ENCODE peak calls at places on chromosomes 5 and 9, in seven cellular contexts. P is coronary artery, G is left ventricle myocardium inferior, W is HCT116, R is SJSA1, C is mammary epithelial cell, N is Panc1. F is an unnamed sample.

GRCh38 chr9:33180526-33181184 is 13.5 kb upstream of the B4GALT1 start:
- DNase-seq in W (no peak), P (no peak), C (peak), R (no peak), N (no peak), G (no peak), F (no peak)

GRCh38 chr9:34993502-34994428 is 4.2 kb downstream of the DNAJB5 start:
- DNase-seq in G (peak), W (no peak), N (no peak), R (no peak), C (no peak), P (peak), F (peak)

GRCh38 chr5:4204616-4205151 is 609.1 kb downstream of the IRX1 start:
- DNase-seq in W (no peak), G (no peak), C (no peak), N (no peak), R (no peak), P (no peak), F (no peak)

GRCh38 chr9:16213781-16214515 is 656.5 kb downstream of the BNC2 start:
- DNase-seq in P (peak), N (no peak), G (peak), W (no peak), C (peak), R (no peak), F (no peak)

GRCh38 chr9:107176701-107177100 is 106.4 kb upstream of the RAD23B start:
- DNase-seq in N (no peak), P (no peak), W (no peak), C (no peak), G (no peak), R (peak), F (no peak)

GRCh38 chr5:81924467-81924866 is 47.4 kb upstream of the ATG10 start:
- DNase-seq in W (no peak), C (no peak), P (no peak), N (no peak), G (peak), R (no peak), F (no peak)

GRCh38 chr5:142143878-142144277 is 35.3 kb downstream of the NDFIP1 start:
- DNase-seq in R (no peak), W (peak), N (no peak), C (peak), G (no peak), P (no peak), F (peak)

GRCh38 chr5:128253224-128253623 is 169.7 kb downstream of the SLC12A2 start:
- DNase-seq in W (no peak), G (no peak), P (no peak), R (no peak), N (no peak), C (no peak), F (no peak)

GRCh38 chr5:82820958-82821880 is 256.0 kb downstream of the TMEM167A start:
- DNase-seq in R (peak), P (no peak), N (no peak), C (peak), G (no peak), W (no peak), F (no peak)

GRCh38 chr5:10913846-10914245 is 152.8 kb upstream of the DAP start:
- DNase-seq in W (no peak), C (peak), R (peak), G (no peak), N (no peak), P (no peak), F (peak)

GRCh38 chr9:126860077-126860756 is at the start of gene ZBTB34:
- DNase-seq in G (peak), R (peak), C (peak), W (peak), N (peak), P (peak), F (peak)

GRCh38 chr5:108788142-108788541 is 40.4 kb downstream of the FER start:
- DNase-seq in P (peak), C (peak), R (no peak), W (no peak), G (peak), N (no peak), F (no peak)

DNA sequence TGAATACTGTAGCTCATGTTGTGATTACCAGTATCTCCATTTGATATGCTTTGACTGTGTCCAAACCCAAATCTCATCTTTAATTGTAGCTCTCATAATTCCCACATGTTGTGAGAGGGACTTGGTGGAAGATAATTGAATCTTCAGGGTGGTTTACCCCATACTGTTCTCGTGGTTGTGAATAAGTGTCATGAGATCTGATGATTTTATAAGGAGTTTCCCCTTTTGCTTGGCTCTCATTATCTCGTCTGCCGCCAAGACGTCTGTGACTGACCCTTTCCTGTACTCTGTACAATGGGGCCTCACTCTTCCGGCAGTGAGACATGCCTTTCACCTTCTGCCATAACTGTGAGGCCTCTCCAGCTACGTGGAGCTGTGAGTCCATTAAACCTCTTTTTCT is 59.3 kb downstream of the TRIO start:
- DNase-seq in R (peak), G (no peak), P (no peak), N (no peak), W (no peak), C (no peak), F (peak)
- H3K4me3 ChIP-seq in R (no peak), G (no peak), P (no peak), N (no peak), W (no peak), C (no peak), F (no peak)

GRCh38 chr9:20070336-20070735 is 281.5 kb upstream of the SLC24A2 start:
- DNase-seq in N (no peak), C (no peak), P (no peak), G (no peak), R (no peak), W (no peak), F (no peak)

GRCh38 chr9:20065076-20065475 is 276.2 kb upstream of the SLC24A2 start:
- DNase-seq in P (no peak), N (no peak), G (no peak), W (no peak), C (no peak), R (no peak), F (no peak)

GRCh38 chr9:20066120-20066519 is 277.3 kb upstream of the SLC24A2 start:
- DNase-seq in R (no peak), C (no peak), G (no peak), P (no peak), N (no peak), W (no peak), F (no peak)
- H3K4me3 ChIP-seq in R (no peak), C (no peak), G (no peak), P (no peak), N (no peak), W (no peak), F (no peak)

DNA sequence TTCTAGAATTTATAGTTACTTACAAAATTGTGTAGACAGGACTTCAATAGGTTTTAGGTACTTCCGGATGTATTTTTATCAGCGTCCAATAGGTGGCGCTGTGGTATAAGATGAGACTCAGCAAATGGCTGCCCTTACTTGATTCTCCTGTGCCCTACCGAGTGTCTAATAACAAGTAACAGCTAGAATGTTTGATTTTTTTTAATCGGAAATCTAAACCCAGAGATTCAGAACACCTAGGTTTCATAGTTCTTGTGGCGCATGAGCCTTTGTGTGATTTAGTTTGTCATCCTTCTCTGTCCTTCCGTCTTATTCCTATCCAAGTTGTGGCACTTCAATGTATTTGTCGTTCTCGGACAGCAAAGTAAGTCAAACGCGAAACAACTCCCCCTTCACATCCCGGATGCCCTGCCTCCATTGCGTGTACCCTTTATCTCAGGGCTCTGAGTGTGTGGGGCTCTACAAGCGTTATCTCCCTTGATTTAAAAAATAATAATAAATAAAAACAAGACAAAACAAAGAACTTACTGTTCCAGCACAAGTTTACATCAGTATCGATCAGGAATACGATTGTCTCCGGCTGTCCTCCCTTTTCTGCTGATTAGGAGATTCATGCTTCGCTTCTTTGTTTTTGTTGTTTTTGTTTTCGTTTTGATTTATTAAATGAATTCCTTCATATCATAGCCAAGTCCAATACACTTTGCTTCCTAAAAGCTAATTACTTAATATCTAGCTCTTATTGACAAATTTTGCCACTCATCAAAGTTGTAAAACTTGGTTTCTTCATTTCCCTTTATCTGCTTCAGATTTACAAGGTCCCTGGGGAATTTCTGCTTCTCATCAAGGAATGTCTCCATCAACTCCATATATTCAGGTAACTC is 50.7 kb upstream of the SLC30A5 start:
- DNase-seq in N (peak), P (no peak), W (peak), C (peak), G (peak), R (peak), F (peak)
- H3K4me3 ChIP-seq in N (peak), P (peak), W (peak), C (no peak), G (peak), R (peak), F (peak)

DNA sequence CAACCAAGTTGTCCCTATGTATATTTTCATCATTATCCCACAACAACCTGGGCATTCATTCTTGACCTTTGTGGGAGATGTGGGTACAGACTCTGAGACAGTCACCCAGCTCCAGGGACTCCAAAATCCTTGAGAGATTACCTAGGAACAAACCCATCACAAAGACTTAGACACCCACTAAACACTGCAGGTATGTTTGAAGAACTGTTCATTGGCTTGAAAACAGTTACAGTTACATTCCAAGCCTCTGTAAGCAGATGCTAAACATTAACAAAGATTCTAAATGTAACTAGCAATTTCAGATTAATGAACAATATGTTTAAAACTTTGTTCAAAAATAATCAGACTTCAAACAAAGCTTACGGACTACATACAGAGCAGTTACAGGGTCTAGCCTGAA is 24.7 kb downstream of the DEPDC1B start:
- DNase-seq in G (no peak), R (no peak), P (no peak), N (no peak), C (no peak), W (no peak), F (no peak)
- H3K4me3 ChIP-seq in G (no peak), R (no peak), P (no peak), N (no peak), C (no peak), W (no peak), F (no peak)

DNA sequence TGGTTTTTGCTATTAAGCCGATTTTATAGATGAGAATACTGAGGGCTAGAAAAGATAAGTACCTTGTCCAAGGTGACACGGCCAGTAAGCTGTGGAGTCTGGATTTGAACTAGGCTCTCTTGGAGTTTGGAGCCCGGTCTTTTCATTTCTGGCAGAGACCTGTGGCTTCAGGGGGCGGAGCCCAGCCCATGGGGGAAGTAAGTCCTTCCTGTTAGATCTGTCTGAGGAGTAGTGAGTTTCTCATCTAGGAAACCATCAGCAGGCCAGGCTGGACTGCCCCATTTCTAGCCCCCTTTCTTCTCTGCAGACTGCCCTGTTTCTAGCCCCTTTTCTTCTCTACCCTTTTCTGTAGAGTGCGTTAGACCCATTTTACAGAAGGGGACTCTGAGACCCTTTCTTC is 521 bp upstream of the PTGS1 start:
- DNase-seq in C (no peak), N (no peak), W (no peak), P (no peak), G (no peak), R (no peak), F (peak)
- H3K4me3 ChIP-seq in C (no peak), N (no peak), W (peak), P (peak), G (peak), R (no peak), F (peak)

GRCh38 chr5:42810905-42811590 is 644 bp downstream of the SELENOP start:
- DNase-seq in C (no peak), N (no peak), P (no peak), W (no peak), R (no peak), G (no peak), F (no peak)
- H3K4me3 ChIP-seq in C (no peak), N (no peak), P (peak), W (peak), R (no peak), G (peak), F (no peak)

GRCh38 chr9:121682201-121682600 is 30.8 kb downstream of the DAB2IP start:
- DNase-seq in R (no peak), G (no peak), W (no peak), N (no peak), P (no peak), C (no peak), F (no peak)

GRCh38 chr9:121682926-121683485 is 31.6 kb downstream of the DAB2IP start:
- DNase-seq in W (no peak), C (no peak), P (no peak), R (no peak), N (no peak), G (no peak), F (no peak)

GRCh38 chr9:121684381-121685145 is 33.1 kb downstream of the DAB2IP start:
- DNase-seq in G (no peak), N (no peak), W (no peak), C (no peak), R (no peak), P (no peak), F (peak)

GRCh38 chr9:121685146-121685794 is 33.8 kb downstream of the DAB2IP start:
- DNase-seq in C (no peak), R (no peak), P (no peak), N (no peak), G (no peak), W (no peak), F (no peak)

GRCh38 chr9:121683652-121684051 is 32.2 kb downstream of the DAB2IP start:
- DNase-seq in P (no peak), W (no peak), R (no peak), C (no peak), N (no peak), G (no peak), F (no peak)
- H3K4me3 ChIP-seq in P (no peak), W (no peak), R (no peak), C (no peak), N (no peak), G (no peak), F (no peak)

DNA sequence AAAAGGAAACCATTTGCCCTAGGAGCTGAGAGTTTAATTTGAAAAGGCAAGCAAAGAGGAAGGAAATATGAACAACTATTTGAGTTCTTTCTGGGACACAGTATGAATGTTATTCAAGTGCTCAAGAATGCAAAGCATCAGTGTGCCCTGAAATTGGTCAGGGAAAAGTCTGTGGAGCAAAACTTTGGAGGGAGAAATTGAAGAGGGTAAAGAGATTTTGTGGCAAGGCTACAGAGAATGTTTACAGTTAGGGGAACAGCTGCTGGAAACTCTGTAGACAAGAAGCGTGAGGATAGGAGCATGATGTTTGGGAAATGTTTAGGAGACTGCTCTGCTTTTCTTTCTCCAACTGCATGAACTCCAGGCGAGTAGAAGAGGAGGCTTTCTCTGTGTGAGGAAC is 75.5 kb upstream of the IL7R start:
- DNase-seq in W (no peak), C (no peak), R (no peak), G (no peak), N (no peak), P (no peak), F (no peak)
- H3K4me3 ChIP-seq in W (no peak), C (no peak), R (no peak), G (no peak), N (no peak), P (no peak), F (no peak)

GRCh38 chr5:150640311-150641005 is at the start of gene SYNPO:
- DNase-seq in P (peak), W (no peak), G (peak), C (peak), N (no peak), R (peak), F (peak)
- H3K4me3 ChIP-seq in P (peak), W (no peak), G (peak), C (no peak), N (peak), R (peak), F (peak)

GRCh38 chr5:150156033-150156381 is 362 bp upstream of the PDGFRB start:
- DNase-seq in R (no peak), N (no peak), C (no peak), W (no peak), G (no peak), P (no peak), F (no peak)
- H3K4me3 ChIP-seq in R (peak), N (peak), C (no peak), W (no peak), G (peak), P (peak), F (no peak)

F was measured in NB4.